ENCODE peak calls at places on chromosomes 2 and 18, in six cellular contexts. R is H1, U is H9, V is mesendoderm, P is IMR-90, W is neuronal stem cell. I is an unnamed sample.

GRCh38 chr2:15142069-15142689 is 419.0 kb downstream of the NBAS start:
- DNase-seq in P (peak), V (peak), R (no peak), W (no peak), U (no peak), I (peak)

GRCh38 chr2:207863345-207863744 is 93.6 kb upstream of the FZD5 start:
- DNase-seq in W (no peak), P (no peak), R (no peak), V (no peak), U (no peak), I (no peak)

GRCh38 chr2:218370410-218371063 is 11.5 kb upstream of the SLC11A1 start:
- DNase-seq in R (no peak), W (no peak), U (no peak), V (no peak), P (peak), I (peak)

GRCh38 chr18:31042391-31043181 is at the start of gene DSC3:
- DNase-seq in V (peak), P (no peak), R (peak), U (peak), W (peak), I (peak)

GRCh38 chr2:70984576-70985282 is 6.3 kb downstream of the ANKRD53 start:
- DNase-seq in P (peak), U (peak), W (no peak), V (peak), R (peak), I (peak)

GRCh38 chr2:159939946-159940345 is 122.5 kb downstream of the PLA2R1 start:
- DNase-seq in U (no peak), W (no peak), P (peak), R (no peak), V (peak), I (no peak)

GRCh38 chr2:15400240-15400826 is 160.8 kb downstream of the NBAS start:
- DNase-seq in V (no peak), U (no peak), W (no peak), R (no peak), P (no peak), I (no peak)

GRCh38 chr18:5393779-5394178 is 98.3 kb upstream of the ZBTB14 start:
- DNase-seq in U (no peak), W (no peak), R (no peak), V (peak), P (peak), I (no peak)

GRCh38 chr2:15665067-15665942 is 73.6 kb downstream of the DDX1 start:
- DNase-seq in V (peak), U (peak), R (no peak), W (no peak), P (no peak), I (no peak)

GRCh38 chr2:46669996-46670793 is 190.8 kb downstream of the TMEM247 start:
- DNase-seq in U (no peak), V (no peak), P (peak), R (no peak), W (no peak), I (peak)

GRCh38 chr2:88692187-88692586 is 714 bp downstream of the RPIA start:
- DNase-seq in P (peak), R (peak), V (peak), U (peak), W (peak), I (peak)

GRCh38 chr2:77228379-77228778 is 293.8 kb downstream of the LRRTM4 start:
- DNase-seq in W (no peak), U (no peak), V (no peak), P (no peak), R (no peak), I (peak)

GRCh38 chr2:1869987-1870386 is 125.7 kb upstream of the PXDN start:
- DNase-seq in W (no peak), V (no peak), R (no peak), U (no peak), P (no peak), I (no peak)

GRCh38 chr2:240463274-240463865 is 27.9 kb downstream of the GPC1 start:
- DNase-seq in P (no peak), U (peak), R (no peak), W (no peak), V (no peak), I (no peak)

GRCh38 chr18:56068030-56068671 is 480.2 kb upstream of the TCF4 start:
- DNase-seq in P (peak), W (no peak), V (peak), R (no peak), U (no peak), I (peak)

GRCh38 chr2:86251840-86252266 is 52.6 kb downstream of the MRPL35 start:
- DNase-seq in R (no peak), V (no peak), P (no peak), W (no peak), U (no peak), I (no peak)

GRCh38 chr2:207073791-207074678 is 91.7 kb downstream of the KLF7 start:
- DNase-seq in U (no peak), R (no peak), W (no peak), V (peak), P (peak), I (peak)

GRCh38 chr2:204850576-204850975 is 305.3 kb downstream of the PARD3B start:
- DNase-seq in W (no peak), U (no peak), R (no peak), P (no peak), V (peak), I (no peak)

GRCh38 chr2:8135051-8135675 is 546.7 kb upstream of the ID2 start:
- DNase-seq in R (no peak), P (no peak), V (no peak), U (no peak), W (no peak), I (no peak)

GRCh38 chr2:198114064-198114463 is 309.7 kb downstream of the PLCL1 start:
- DNase-seq in V (no peak), P (no peak), W (no peak), R (no peak), U (no peak), I (no peak)

GRCh38 chr2:238061310-238062202 is 755 bp downstream of the SCLY start:
- DNase-seq in U (peak), V (peak), P (peak), R (peak), W (peak), I (peak)

DNA sequence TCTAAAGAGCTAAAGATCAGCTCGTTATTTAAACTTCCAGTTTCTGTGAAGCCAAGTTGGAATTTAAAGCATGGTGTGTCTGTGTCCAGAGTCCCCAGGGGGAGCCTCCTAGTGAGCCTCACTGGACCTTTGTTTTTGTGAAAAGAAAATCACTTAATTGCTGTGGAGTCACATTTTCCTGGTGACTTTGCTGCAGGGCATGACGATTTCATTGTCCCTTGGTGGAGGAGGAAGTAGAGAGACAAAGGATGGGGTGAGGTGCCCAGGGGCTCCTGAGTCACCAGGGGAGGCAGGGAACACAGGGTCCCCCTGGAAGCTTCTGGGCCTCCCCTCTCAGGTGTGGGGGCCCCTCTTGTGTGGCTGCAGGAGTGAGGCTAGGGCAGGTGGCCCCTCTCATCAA is 19.7 kb downstream of the ATP6V1C2 start:
- DNase-seq in W (no peak), U (no peak), P (no peak), V (peak), R (no peak), I (no peak)
- H2AK5ac ChIP-seq in W (no peak), U (no peak), P (no peak), V (no peak), R (no peak), I (no peak)

GRCh38 chr2:191265311-191266170 is 20.3 kb downstream of the MYO1B start:
- DNase-seq in V (no peak), P (peak), R (no peak), W (no peak), U (no peak), I (peak)

GRCh38 chr2:191262436-191262835 is 17.2 kb downstream of the MYO1B start:
- DNase-seq in P (no peak), W (no peak), V (no peak), U (no peak), R (no peak), I (no peak)

GRCh38 chr2:191264647-191265079 is 19.5 kb downstream of the MYO1B start:
- DNase-seq in V (no peak), R (no peak), W (no peak), P (peak), U (no peak), I (peak)

GRCh38 chr2:191266201-191266600 is 21.0 kb downstream of the MYO1B start:
- DNase-seq in V (no peak), W (no peak), U (no peak), P (peak), R (no peak), I (no peak)

GRCh38 chr2:191263050-191263449 is 17.8 kb downstream of the MYO1B start:
- DNase-seq in V (no peak), U (no peak), R (no peak), W (no peak), P (no peak), I (peak)
- H3K9ac ChIP-seq in V (no peak), U (no peak), R (no peak), W (no peak), P (no peak), I (peak)

GRCh38 chr2:84187258-84187657 is 271.8 kb downstream of the SUCLG1 start:
- DNase-seq in W (no peak), P (no peak), V (peak), R (no peak), U (no peak), I (no peak)
- H2BK15ac ChIP-seq in W (no peak), P (no peak), V (no peak), R (no peak), U (no peak), I (no peak)

DNA sequence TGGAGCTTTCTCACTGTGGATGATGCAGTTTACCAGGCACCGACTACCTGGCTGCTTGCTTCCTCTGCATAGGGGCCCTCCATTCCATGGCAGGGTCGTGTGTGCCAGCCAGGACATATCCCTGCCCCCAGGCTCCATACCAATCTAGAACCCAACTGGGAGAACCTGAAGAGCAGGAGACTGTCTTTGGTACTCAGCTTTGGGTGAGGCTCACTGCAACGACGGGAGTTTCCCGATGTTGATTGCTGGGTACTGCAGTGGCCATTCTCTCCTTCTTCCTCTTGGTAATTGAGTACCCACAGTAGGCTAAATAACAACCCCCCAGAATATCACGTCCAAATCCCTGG is 133.3 kb upstream of the SERTAD2 start:
- DNase-seq in P (no peak), R (no peak), W (no peak), U (no peak), V (no peak), I (no peak)
- H2AK5ac ChIP-seq in P (no peak), R (no peak), W (no peak), U (no peak), V (no peak), I (no peak)

GRCh38 chr2:147487286-147487979 is 357.4 kb upstream of the ACVR2A start:
- DNase-seq in U (no peak), P (no peak), V (peak), W (no peak), R (no peak), I (no peak)
- H3K9ac ChIP-seq in U (no peak), P (no peak), V (peak), W (no peak), R (no peak), I (no peak)

I was measured in mesenchymal stem cell.